ENCODE peak calls at places on chromosomes 3 and 15, in five cellular contexts. C is A549; U is ovary; E is GM12865; X is CD8-positive, alpha-beta T cell. T is an unnamed sample.

GRCh38 chr3:23667536-23668429 is 138.0 kb upstream of the UBE2E1 start:
- DNase-seq in E (peak; percentile 33), C (peak; percentile 31), U (no peak), X (no peak), T (no peak)

GRCh38 chr3:29255854-29256696 is 24.8 kb upstream of the RBMS3 start:
- DNase-seq in U (no peak), X (no peak), E (no peak), C (no peak), T (no peak)

GRCh38 chr3:170840291-170840859 is 29.6 kb downstream of the RPL22L1 start:
- DNase-seq in C (no peak), X (no peak), E (no peak), U (no peak), T (peak; percentile 72)

GRCh38 chr3:134618473-134618860 is 32.4 kb downstream of the KY start:
- DNase-seq in E (no peak), C (no peak), U (no peak), X (no peak), T (no peak)

GRCh38 chr15:38886315-38887163 is 321.9 kb upstream of the RASGRP1 start:
- DNase-seq in U (no peak), X (no peak), E (no peak), C (peak; percentile 78), T (peak; percentile 51)

GRCh38 chr3:179432021-179432420 is 19.2 kb downstream of the GNB4 start:
- DNase-seq in E (peak; percentile 56), U (no peak), X (no peak), C (no peak), T (no peak)

GRCh38 chr3:188527389-188527788 is 373.4 kb downstream of the LPP start:
- DNase-seq in C (no peak), E (no peak), U (no peak), X (no peak), T (no peak)

GRCh38 chr3:172562881-172563835 is 39.9 kb upstream of the TNFSF10 start:
- DNase-seq in X (no peak), E (peak; percentile 13), C (peak; percentile 67), U (no peak), T (peak; percentile 25)

GRCh38 chr3:187963677-187964385 is 190.1 kb upstream of the LPP start:
- DNase-seq in C (no peak), X (no peak), E (no peak), U (no peak), T (no peak)

GRCh38 chr3:157240413-157240812 is 80.5 kb upstream of the CCNL1 start:
- DNase-seq in X (no peak), U (no peak), C (no peak), E (no peak), T (no peak)

GRCh38 chr15:86231864-86232801 is 152.5 kb downstream of the AGBL1 start:
- DNase-seq in E (peak; percentile 42), U (no peak), X (peak; percentile 52), C (peak; percentile 36), T (no peak)

GRCh38 chr15:82764740-82765139 is 41.1 kb downstream of the FSD2 start:
- DNase-seq in U (no peak), E (no peak), C (no peak), X (no peak), T (no peak)

GRCh38 chr3:167733961-167734497 is 663 bp downstream of the PDCD10 start:
- DNase-seq in U (no peak), X (no peak), C (peak; percentile 23), E (no peak), T (no peak)

GRCh38 chr15:42727740-42728355 is 9.1 kb downstream of the CDAN1 start:
- DNase-seq in E (no peak), C (no peak), U (no peak), X (no peak), T (no peak)

GRCh38 chr15:101127503-101128076 is 124.3 kb downstream of the CHSY1 start:
- DNase-seq in E (peak; percentile 87), X (peak; percentile 59), U (peak; percentile 87), C (no peak), T (peak; percentile 84)

GRCh38 chr3:17579289-17580031 is 163.0 kb downstream of the TBC1D5 start:
- DNase-seq in X (no peak), E (peak; percentile 62), C (no peak), U (no peak), T (no peak)

GRCh38 chr3:168517514-168518071 is 421.9 kb upstream of the GOLIM4 start:
- DNase-seq in X (no peak), C (no peak), E (peak; percentile 66), U (no peak), T (no peak)

GRCh38 chr3:150150633-150151032 is 179.9 kb upstream of the PFN2 start:
- DNase-seq in U (no peak), C (no peak), E (no peak), X (no peak), T (no peak)

GRCh38 chr3:186109897-186110803 is 1.3 kb upstream of the ETV5 start:
- DNase-seq in E (no peak), X (no peak), U (peak; percentile 30), C (no peak), T (no peak)

GRCh38 chr15:88881781-88882180 is 13.6 kb downstream of the HAPLN3 start:
- DNase-seq in X (no peak), E (no peak), C (no peak), U (no peak), T (no peak)

GRCh38 chr3:174662653-174663052 is 196.5 kb upstream of the NAALADL2 start:
- DNase-seq in C (no peak), X (no peak), U (no peak), E (no peak), T (no peak)

GRCh38 chr15:28881600-28881999 is 4.2 kb upstream of the APBA2 start:
- DNase-seq in C (peak; percentile 26), E (no peak), X (no peak), U (no peak), T (no peak)

GRCh38 chr15:99326235-99326634 is 75.0 kb downstream of the LRRC28 start:
- DNase-seq in X (no peak), U (no peak), C (peak; percentile 85), E (no peak), T (no peak)

GRCh38 chr3:70433091-70433490 is 120.7 kb upstream of the MDFIC2 start:
- DNase-seq in X (no peak), U (no peak), E (no peak), C (no peak), T (no peak)

GRCh38 chr15:56815247-56815646 is 81.9 kb upstream of the ZNF280D start:
- DNase-seq in X (no peak), U (no peak), C (no peak), E (no peak), T (no peak)

GRCh38 chr3:72100626-72101187 is 315.8 kb upstream of the PROK2 start:
- DNase-seq in U (peak; percentile 84), C (peak; percentile 1), X (peak; percentile 75), E (peak; percentile 92), T (peak; percentile 33)

GRCh38 chr3:54433846-54434245 is 311.5 kb downstream of the CACNA2D3 start:
- DNase-seq in E (peak; percentile 3), X (no peak), C (peak; percentile 39), U (no peak), T (no peak)

GRCh38 chr3:49900491-49901153 is 3.1 kb downstream of the MST1R start:
- DNase-seq in U (no peak), X (no peak), C (peak; percentile 84), E (no peak), T (no peak)

GRCh38 chr15:40441736-40442531 is 1.2 kb downstream of the BAHD1 start:
- DNase-seq in C (no peak), E (peak; percentile 31), X (peak; percentile 56), U (peak; percentile 63), T (no peak)

GRCh38 chr15:87752250-87752951 is 504.1 kb downstream of the NTRK3 start:
- DNase-seq in E (no peak), C (peak; percentile 66), U (no peak), X (no peak), T (peak; percentile 52)

GRCh38 chr3:72355168-72355567 is 493.1 kb downstream of the SHQ1 start:
- DNase-seq in X (no peak), U (no peak), E (no peak), C (no peak), T (no peak)

GRCh38 chr3:23981136-23981535 is 36.0 kb downstream of the NR1D2 start:
- DNase-seq in X (no peak), E (no peak), C (no peak), U (no peak), T (no peak)

GRCh38 chr15:25863968-25864580 is 947 bp upstream of the ATP10A start:
- DNase-seq in E (no peak), U (no peak), C (no peak), X (no peak), T (no peak)
- H3K4me3 ChIP-seq in E (no peak overlapping the region), U (no peak overlapping the region), C (peak overlapping the region; percentile 70), X (no peak overlapping the region), T (peak overlapping the region; percentile 64)

GRCh38 chr3:9251055-9251786 is 1.8 kb upstream of the SRGAP3 start:
- DNase-seq in U (no peak), C (no peak), E (no peak), X (no peak), T (no peak)
- TF ChIP-seq CTCF in U (no peak), C (no peak), E (no peak), X (no peak), T (no peak)

GRCh38 chr15:25727116-25727515 is 136.0 kb downstream of the ATP10A start:
- DNase-seq in U (no peak), X (peak; percentile 39), C (no peak), E (no peak), T (no peak)

GRCh38 chr15:25725758-25726157 is 137.4 kb downstream of the ATP10A start:
- DNase-seq in X (peak; percentile 34), U (no peak), C (no peak), E (no peak), T (no peak)

GRCh38 chr15:25728816-25729215 is 134.3 kb downstream of the ATP10A start:
- DNase-seq in X (peak; percentile 31), U (no peak), E (no peak), C (no peak), T (no peak)

GRCh38 chr15:25730918-25731317 is 132.2 kb downstream of the ATP10A start:
- DNase-seq in X (peak; percentile 34), E (no peak), U (no peak), C (no peak), T (no peak)

GRCh38 chr15:25727867-25728600 is 135.1 kb downstream of the ATP10A start:
- DNase-seq in U (no peak), C (no peak), X (peak; percentile 29), E (no peak), T (no peak)
- H3K4me3 ChIP-seq in U (no peak overlapping the region), C (no peak overlapping the region), X (no peak overlapping the region), E (no peak overlapping the region), T (no peak overlapping the region)

GRCh38 chr15:77617507-77618285 is 15.0 kb downstream of the LINGO1 start:
- DNase-seq in U (no peak), C (peak; percentile 69), E (no peak), X (no peak), T (no peak)
- TF ChIP-seq CTCF in U (no peak), C (peak; percentile 52), E (peak; percentile 31), X (no peak), T (peak; percentile 57)

GRCh38 chr15:89888214-89888804 is 5.5 kb downstream of the AP3S2 start:
- DNase-seq in U (no peak), X (no peak), E (peak; percentile 37), C (peak; percentile 69), T (peak; percentile 83)
- H3K4me3 ChIP-seq in U (no peak overlapping the region), X (no peak overlapping the region), E (no peak overlapping the region), C (no peak overlapping the region), T (no peak overlapping the region)

T was measured in HFF-Myc.